ENCODE peak calls at places on chromosomes 13 and 19, in nine cellular contexts. One of them, this sample, is unnamed.

GRCh38 chr13:35891973-35892441 is 239.2 kb downstream of the DCLK1 start:
- DNase-seq in AG09319: no peak
- DNase-seq in transverse colon: no peak
- DNase-seq in cardiac fibroblast: peak
- DNase-seq in coronary artery: no peak
- DNase-seq in CD8-positive, alpha-beta T cell: no peak
- DNase-seq in thyroid gland: no peak
- DNase-seq in tibial nerve: no peak
- DNase-seq in ovary: no peak
- DNase-seq in this sample: no peak

GRCh38 chr13:109200556-109200955 is 571.1 kb downstream of the MYO16 start:
- DNase-seq in coronary artery: no peak
- DNase-seq in tibial nerve: no peak
- DNase-seq in cardiac fibroblast: peak
- DNase-seq in AG09319: no peak
- DNase-seq in ovary: no peak
- DNase-seq in thyroid gland: no peak
- DNase-seq in CD8-positive, alpha-beta T cell: no peak
- DNase-seq in transverse colon: no peak
- DNase-seq in this sample: no peak

GRCh38 chr13:98581971-98582702 is 5.2 kb upstream of the STK24 start:
- DNase-seq in coronary artery: no peak
- DNase-seq in cardiac fibroblast: peak
- DNase-seq in ovary: no peak
- DNase-seq in CD8-positive, alpha-beta T cell: no peak
- DNase-seq in AG09319: no peak
- DNase-seq in thyroid gland: peak
- DNase-seq in transverse colon: no peak
- DNase-seq in tibial nerve: no peak
- DNase-seq in this sample: peak

GRCh38 chr13:50838031-50838430 is 5.5 kb downstream of the DLEU7 start:
- DNase-seq in AG09319: no peak
- DNase-seq in coronary artery: no peak
- DNase-seq in ovary: no peak
- DNase-seq in thyroid gland: no peak
- DNase-seq in transverse colon: no peak
- DNase-seq in cardiac fibroblast: no peak
- DNase-seq in tibial nerve: no peak
- DNase-seq in CD8-positive, alpha-beta T cell: no peak
- DNase-seq in this sample: no peak

GRCh38 chr19:58386166-58386575 is 898 bp upstream of the RPS5 start:
- DNase-seq in coronary artery: no peak
- DNase-seq in ovary: no peak
- DNase-seq in thyroid gland: peak
- DNase-seq in tibial nerve: no peak
- DNase-seq in transverse colon: no peak
- DNase-seq in AG09319: no peak
- DNase-seq in cardiac fibroblast: no peak
- DNase-seq in CD8-positive, alpha-beta T cell: no peak
- DNase-seq in this sample: no peak

GRCh38 chr19:35040826-35041547 is 534 bp upstream of the HPN start:
- DNase-seq in cardiac fibroblast: no peak
- DNase-seq in ovary: peak
- DNase-seq in coronary artery: no peak
- DNase-seq in AG09319: no peak
- DNase-seq in CD8-positive, alpha-beta T cell: no peak
- DNase-seq in thyroid gland: peak
- DNase-seq in tibial nerve: peak
- DNase-seq in transverse colon: peak
- DNase-seq in this sample: no peak

GRCh38 chr19:7547153-7547552 is 11.6 kb downstream of the PNPLA6 start:
- DNase-seq in AG09319: no peak
- DNase-seq in transverse colon: no peak
- DNase-seq in coronary artery: no peak
- DNase-seq in tibial nerve: no peak
- DNase-seq in ovary: no peak
- DNase-seq in cardiac fibroblast: no peak
- DNase-seq in CD8-positive, alpha-beta T cell: no peak
- DNase-seq in thyroid gland: no peak
- DNase-seq in this sample: no peak

GRCh38 chr19:41690801-41691065 is 2.7 kb upstream of the CEACAM7 start:
- DNase-seq in tibial nerve: no peak
- DNase-seq in CD8-positive, alpha-beta T cell: no peak
- DNase-seq in cardiac fibroblast: no peak
- DNase-seq in thyroid gland: no peak
- DNase-seq in transverse colon: no peak
- DNase-seq in AG09319: no peak
- DNase-seq in ovary: no peak
- DNase-seq in coronary artery: no peak
- DNase-seq in this sample: no peak

GRCh38 chr13:93098972-93099371 is 127.6 kb upstream of the GPC6 start:
- DNase-seq in ovary: no peak
- DNase-seq in cardiac fibroblast: no peak
- DNase-seq in thyroid gland: no peak
- DNase-seq in coronary artery: no peak
- DNase-seq in transverse colon: peak
- DNase-seq in tibial nerve: no peak
- DNase-seq in AG09319: no peak
- DNase-seq in CD8-positive, alpha-beta T cell: no peak
- DNase-seq in this sample: no peak

GRCh38 chr13:94322925-94323324 is 156.6 kb downstream of the DCT start:
- DNase-seq in tibial nerve: no peak
- DNase-seq in coronary artery: no peak
- DNase-seq in AG09319: no peak
- DNase-seq in cardiac fibroblast: no peak
- DNase-seq in transverse colon: no peak
- DNase-seq in ovary: no peak
- DNase-seq in thyroid gland: no peak
- DNase-seq in CD8-positive, alpha-beta T cell: no peak
- DNase-seq in this sample: no peak

GRCh38 chr13:69776937-69777336 is 330.7 kb upstream of the ATXN8OS start:
- DNase-seq in coronary artery: no peak
- DNase-seq in CD8-positive, alpha-beta T cell: no peak
- DNase-seq in thyroid gland: no peak
- DNase-seq in cardiac fibroblast: no peak
- DNase-seq in ovary: no peak
- DNase-seq in transverse colon: no peak
- DNase-seq in tibial nerve: no peak
- DNase-seq in AG09319: no peak
- DNase-seq in this sample: no peak
- TF ChIP-seq CTCF in coronary artery: no peak
- TF ChIP-seq CTCF in CD8-positive, alpha-beta T cell: no peak
- TF ChIP-seq CTCF in thyroid gland: no peak
- TF ChIP-seq CTCF in cardiac fibroblast: no peak
- TF ChIP-seq CTCF in ovary: no peak
- TF ChIP-seq CTCF in transverse colon: no peak
- TF ChIP-seq CTCF in tibial nerve: no peak
- TF ChIP-seq CTCF in AG09319: no peak
- TF ChIP-seq CTCF in this sample: no peak

DNA sequence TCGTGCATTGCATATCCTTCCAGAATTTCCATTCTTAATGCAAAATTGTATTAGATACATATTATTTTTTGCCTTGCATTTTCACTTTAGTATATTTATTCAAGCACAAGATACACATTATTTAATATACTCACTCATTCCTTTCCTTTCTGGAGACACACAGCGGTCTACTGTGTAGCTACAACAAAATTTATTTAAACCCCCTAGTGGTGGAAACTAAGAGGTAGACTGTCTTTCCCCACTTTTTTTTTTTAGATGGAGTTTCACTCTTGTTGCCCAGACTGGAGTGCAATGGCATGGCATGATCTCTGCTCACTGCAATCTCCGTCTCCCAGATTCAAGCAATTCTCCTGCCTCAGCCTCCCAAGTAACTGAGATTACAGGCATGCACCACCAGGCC is 2040.3 kb upstream of the PCDH20 start:
- DNase-seq in tibial nerve: no peak
- DNase-seq in CD8-positive, alpha-beta T cell: no peak
- DNase-seq in cardiac fibroblast: peak
- DNase-seq in ovary: no peak
- DNase-seq in coronary artery: no peak
- DNase-seq in AG09319: no peak
- DNase-seq in thyroid gland: no peak
- DNase-seq in transverse colon: no peak
- DNase-seq in this sample: no peak
- TF ChIP-seq CTCF in tibial nerve: no peak
- TF ChIP-seq CTCF in CD8-positive, alpha-beta T cell: no peak
- TF ChIP-seq CTCF in cardiac fibroblast: peak
- TF ChIP-seq CTCF in ovary: no peak
- TF ChIP-seq CTCF in coronary artery: no peak
- TF ChIP-seq CTCF in AG09319: peak
- TF ChIP-seq CTCF in thyroid gland: no peak
- TF ChIP-seq CTCF in transverse colon: no peak
- TF ChIP-seq CTCF in this sample: peak

DNA sequence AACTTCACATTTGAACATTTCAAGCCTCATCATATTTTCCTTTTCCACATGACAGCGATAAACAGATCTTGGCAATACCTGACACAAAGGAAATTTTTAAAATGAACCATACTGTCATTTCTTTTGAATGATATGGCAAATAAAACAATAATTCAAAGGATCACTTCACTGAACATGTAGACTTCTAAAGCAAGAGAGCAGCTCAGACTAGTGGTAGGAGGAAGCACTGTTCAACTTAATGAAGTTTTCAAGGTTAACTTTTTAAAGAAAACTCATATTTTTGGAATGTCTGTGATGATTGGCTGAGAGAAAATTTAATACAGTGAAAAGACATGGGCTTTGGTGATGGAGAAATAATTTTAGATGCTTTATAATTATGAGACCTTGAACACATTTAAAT is 198.0 kb downstream of the OXGR1 start:
- DNase-seq in cardiac fibroblast: peak
- DNase-seq in transverse colon: no peak
- DNase-seq in AG09319: no peak
- DNase-seq in coronary artery: no peak
- DNase-seq in CD8-positive, alpha-beta T cell: no peak
- DNase-seq in thyroid gland: no peak
- DNase-seq in ovary: no peak
- DNase-seq in tibial nerve: no peak
- DNase-seq in this sample: no peak
- TF ChIP-seq CTCF in cardiac fibroblast: peak
- TF ChIP-seq CTCF in transverse colon: no peak
- TF ChIP-seq CTCF in AG09319: no peak
- TF ChIP-seq CTCF in coronary artery: no peak
- TF ChIP-seq CTCF in CD8-positive, alpha-beta T cell: no peak
- TF ChIP-seq CTCF in thyroid gland: no peak
- TF ChIP-seq CTCF in ovary: no peak
- TF ChIP-seq CTCF in tibial nerve: no peak
- TF ChIP-seq CTCF in this sample: no peak

DNA sequence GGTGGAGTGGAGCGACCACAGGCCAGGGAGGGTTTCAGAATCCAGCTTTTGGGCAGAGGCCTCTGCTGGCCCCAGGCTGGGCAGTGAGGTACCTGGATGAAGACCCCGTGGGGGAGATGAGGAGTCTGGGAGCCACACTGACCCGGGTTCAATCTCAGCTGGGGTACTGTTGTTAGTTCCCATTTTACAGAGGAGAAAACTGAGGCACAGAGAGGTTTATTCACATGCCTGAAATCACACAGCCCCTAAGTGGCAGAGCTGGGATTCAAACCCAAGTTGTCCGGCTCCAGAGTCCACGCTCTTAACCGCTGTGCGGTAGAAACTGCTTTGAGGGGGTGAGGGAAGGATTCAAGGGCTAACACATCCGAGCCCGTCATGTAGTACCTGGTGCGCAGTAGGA is 45.0 kb downstream of the MYH14 start:
- DNase-seq in transverse colon: no peak
- DNase-seq in tibial nerve: no peak
- DNase-seq in cardiac fibroblast: no peak
- DNase-seq in thyroid gland: no peak
- DNase-seq in ovary: no peak
- DNase-seq in CD8-positive, alpha-beta T cell: no peak
- DNase-seq in coronary artery: no peak
- DNase-seq in AG09319: no peak
- DNase-seq in this sample: no peak
- TF ChIP-seq CTCF in transverse colon: no peak
- TF ChIP-seq CTCF in tibial nerve: no peak
- TF ChIP-seq CTCF in cardiac fibroblast: no peak
- TF ChIP-seq CTCF in thyroid gland: no peak
- TF ChIP-seq CTCF in ovary: no peak
- TF ChIP-seq CTCF in CD8-positive, alpha-beta T cell: no peak
- TF ChIP-seq CTCF in coronary artery: no peak
- TF ChIP-seq CTCF in AG09319: no peak
- TF ChIP-seq CTCF in this sample: no peak

GRCh38 chr19:19343016-19343362 is 22.4 kb downstream of the MAU2 start:
- DNase-seq in transverse colon: no peak
- DNase-seq in cardiac fibroblast: no peak
- DNase-seq in ovary: no peak
- DNase-seq in AG09319: no peak
- DNase-seq in CD8-positive, alpha-beta T cell: no peak
- DNase-seq in coronary artery: no peak
- DNase-seq in tibial nerve: no peak
- DNase-seq in thyroid gland: no peak
- DNase-seq in this sample: no peak
- TF ChIP-seq CTCF in transverse colon: no peak
- TF ChIP-seq CTCF in cardiac fibroblast: no peak
- TF ChIP-seq CTCF in ovary: no peak
- TF ChIP-seq CTCF in AG09319: no peak
- TF ChIP-seq CTCF in CD8-positive, alpha-beta T cell: no peak
- TF ChIP-seq CTCF in coronary artery: no peak
- TF ChIP-seq CTCF in tibial nerve: no peak
- TF ChIP-seq CTCF in thyroid gland: no peak
- TF ChIP-seq CTCF in this sample: no peak

DNA sequence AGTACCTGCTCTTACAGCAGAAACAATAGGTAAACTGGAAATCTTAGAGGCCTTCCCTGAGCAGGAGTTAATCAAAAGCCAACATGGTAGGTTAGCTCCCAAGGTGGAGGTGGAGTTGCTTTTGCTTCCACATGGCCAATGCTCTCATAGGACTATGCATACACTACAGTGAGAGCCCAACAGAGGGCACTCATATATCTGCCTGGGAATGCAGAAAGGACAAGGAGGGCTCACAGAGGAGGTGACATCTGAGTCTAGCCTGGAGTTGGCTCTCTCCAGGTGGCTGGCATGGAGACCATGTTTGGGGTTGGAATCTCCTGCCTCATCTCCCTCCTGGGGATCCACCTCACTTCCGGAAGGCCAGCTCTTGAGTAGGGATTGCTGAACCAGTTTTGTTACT is 34.6 kb downstream of the ATP8A2 start:
- DNase-seq in ovary: no peak
- DNase-seq in AG09319: no peak
- DNase-seq in coronary artery: no peak
- DNase-seq in cardiac fibroblast: no peak
- DNase-seq in thyroid gland: no peak
- DNase-seq in CD8-positive, alpha-beta T cell: no peak
- DNase-seq in transverse colon: no peak
- DNase-seq in tibial nerve: no peak
- DNase-seq in this sample: no peak
- TF ChIP-seq CTCF in ovary: no peak
- TF ChIP-seq CTCF in AG09319: no peak
- TF ChIP-seq CTCF in coronary artery: no peak
- TF ChIP-seq CTCF in cardiac fibroblast: no peak
- TF ChIP-seq CTCF in thyroid gland: no peak
- TF ChIP-seq CTCF in CD8-positive, alpha-beta T cell: no peak
- TF ChIP-seq CTCF in transverse colon: no peak
- TF ChIP-seq CTCF in tibial nerve: no peak
- TF ChIP-seq CTCF in this sample: peak

This sample was measured in osteocyte.